ENCODE peak calls at places on chromosomes 12 and 14, in five cellular contexts. One of them, this sample, is unnamed.

GRCh38 chr14:80004871-80005270 is 206.4 kb downstream of the DIO2 start:
- DNase-seq in stimulated activated CD4-positive, alpha-beta T cell treated with anti-CD3 and anti-CD28 coated beads, Interleukin-1b, Interleukin-23, amount 100 ng/mL, for 24 hours: no peak
- DNase-seq in HCEC 1CT: no peak
- DNase-seq in NCI-H1694: no peak
- DNase-seq in neural crest cell: no peak
- DNase-seq in this sample: no peak

GRCh38 chr14:103149351-103149750 is 26.1 kb downstream of the TNFAIP2 start:
- DNase-seq in neural crest cell: no peak
- DNase-seq in stimulated activated CD4-positive, alpha-beta T cell treated with anti-CD3 and anti-CD28 coated beads, Interleukin-1b, Interleukin-23, amount 100 ng/mL, for 24 hours: no peak
- DNase-seq in HCEC 1CT: no peak
- DNase-seq in NCI-H1694: no peak
- DNase-seq in this sample: no peak

GRCh38 chr12:48106574-48107251 is 834 bp upstream of the SENP1 start:
- DNase-seq in NCI-H1694: no peak
- DNase-seq in neural crest cell: no peak
- DNase-seq in HCEC 1CT: no peak
- DNase-seq in stimulated activated CD4-positive, alpha-beta T cell treated with anti-CD3 and anti-CD28 coated beads, Interleukin-1b, Interleukin-23, amount 100 ng/mL, for 24 hours: no peak
- DNase-seq in this sample: no peak

GRCh38 chr14:35687335-35687939 is 121.7 kb downstream of the RALGAPA1 start:
- DNase-seq in neural crest cell: peak; percentile 24
- DNase-seq in HCEC 1CT: peak; percentile 49
- DNase-seq in NCI-H1694: peak; percentile 69
- DNase-seq in stimulated activated CD4-positive, alpha-beta T cell treated with anti-CD3 and anti-CD28 coated beads, Interleukin-1b, Interleukin-23, amount 100 ng/mL, for 24 hours: no peak
- DNase-seq in this sample: peak; percentile 54

GRCh38 chr14:101379842-101380241 is 181.5 kb upstream of the DIO3 start:
- DNase-seq in HCEC 1CT: no peak
- DNase-seq in neural crest cell: no peak
- DNase-seq in stimulated activated CD4-positive, alpha-beta T cell treated with anti-CD3 and anti-CD28 coated beads, Interleukin-1b, Interleukin-23, amount 100 ng/mL, for 24 hours: no peak
- DNase-seq in NCI-H1694: no peak
- DNase-seq in this sample: no peak

GRCh38 chr12:53098354-53098981 is 1.0 kb downstream of the IGFBP6 start:
- DNase-seq in stimulated activated CD4-positive, alpha-beta T cell treated with anti-CD3 and anti-CD28 coated beads, Interleukin-1b, Interleukin-23, amount 100 ng/mL, for 24 hours: no peak
- DNase-seq in HCEC 1CT: peak; percentile 83
- DNase-seq in NCI-H1694: no peak
- DNase-seq in neural crest cell: no peak
- DNase-seq in this sample: peak; percentile 76

GRCh38 chr12:93402333-93403311 is 24.9 kb downstream of the NUDT4 start:
- DNase-seq in neural crest cell: no peak
- DNase-seq in stimulated activated CD4-positive, alpha-beta T cell treated with anti-CD3 and anti-CD28 coated beads, Interleukin-1b, Interleukin-23, amount 100 ng/mL, for 24 hours: no peak
- DNase-seq in HCEC 1CT: no peak
- DNase-seq in NCI-H1694: no peak
- DNase-seq in this sample: no peak

GRCh38 chr12:105401198-105401597 is 70.7 kb downstream of the C12orf75 start:
- DNase-seq in HCEC 1CT: no peak
- DNase-seq in stimulated activated CD4-positive, alpha-beta T cell treated with anti-CD3 and anti-CD28 coated beads, Interleukin-1b, Interleukin-23, amount 100 ng/mL, for 24 hours: no peak
- DNase-seq in neural crest cell: no peak
- DNase-seq in NCI-H1694: no peak
- DNase-seq in this sample: no peak

GRCh38 chr12:41552507-41553047 is 364.5 kb downstream of the PDZRN4 start:
- DNase-seq in stimulated activated CD4-positive, alpha-beta T cell treated with anti-CD3 and anti-CD28 coated beads, Interleukin-1b, Interleukin-23, amount 100 ng/mL, for 24 hours: no peak
- DNase-seq in NCI-H1694: no peak
- DNase-seq in neural crest cell: no peak
- DNase-seq in HCEC 1CT: no peak
- DNase-seq in this sample: no peak

GRCh38 chr12:57235012-57235727 is 5.7 kb downstream of the SHMT2 start:
- DNase-seq in neural crest cell: no peak
- DNase-seq in NCI-H1694: no peak
- DNase-seq in stimulated activated CD4-positive, alpha-beta T cell treated with anti-CD3 and anti-CD28 coated beads, Interleukin-1b, Interleukin-23, amount 100 ng/mL, for 24 hours: no peak
- DNase-seq in HCEC 1CT: no peak
- DNase-seq in this sample: no peak

GRCh38 chr14:104723651-104724406 is at the start of gene ADSS1:
- DNase-seq in stimulated activated CD4-positive, alpha-beta T cell treated with anti-CD3 and anti-CD28 coated beads, Interleukin-1b, Interleukin-23, amount 100 ng/mL, for 24 hours: peak; percentile 34
- DNase-seq in NCI-H1694: no peak
- DNase-seq in HCEC 1CT: peak; percentile 51
- DNase-seq in neural crest cell: peak; percentile 64
- DNase-seq in this sample: no peak

This sample was measured in HFFc6.